ENCODE peak calls at places on chromosomes 7 and 10, in ten cellular contexts. One of them, this sample, is unnamed.

GRCh38 chr7:127066974-127067373 is 185.8 kb downstream of the GRM8 start:
- DNase-seq in A549: peak
- DNase-seq in endothelial cell: no peak
- DNase-seq in left ventricle myocardium inferior: no peak
- DNase-seq in WTC11: peak
- DNase-seq in GM13976: no peak
- DNase-seq in Calu3: peak
- DNase-seq in dorsolateral prefrontal cortex: no peak
- DNase-seq in thoracic aorta: no peak
- DNase-seq in left lung: no peak
- DNase-seq in this sample: no peak

GRCh38 chr7:151245360-151246160 is 2.9 kb downstream of the SMARCD3 start:
- DNase-seq in endothelial cell: peak
- DNase-seq in thoracic aorta: no peak
- DNase-seq in Calu3: peak
- DNase-seq in dorsolateral prefrontal cortex: no peak
- DNase-seq in WTC11: peak
- DNase-seq in left lung: no peak
- DNase-seq in A549: no peak
- DNase-seq in GM13976: peak
- DNase-seq in left ventricle myocardium inferior: no peak
- DNase-seq in this sample: peak

GRCh38 chr7:38245409-38245982 is 27.9 kb downstream of the TARP start:
- DNase-seq in left ventricle myocardium inferior: no peak
- DNase-seq in endothelial cell: no peak
- DNase-seq in dorsolateral prefrontal cortex: no peak
- DNase-seq in thoracic aorta: no peak
- DNase-seq in Calu3: no peak
- DNase-seq in GM13976: no peak
- DNase-seq in WTC11: no peak
- DNase-seq in left lung: no peak
- DNase-seq in A549: no peak
- DNase-seq in this sample: no peak

GRCh38 chr10:128072941-128073615 is 53.1 kb downstream of the MKI67 start:
- DNase-seq in WTC11: no peak
- DNase-seq in endothelial cell: no peak
- DNase-seq in left ventricle myocardium inferior: no peak
- DNase-seq in thoracic aorta: no peak
- DNase-seq in A549: no peak
- DNase-seq in Calu3: no peak
- DNase-seq in GM13976: no peak
- DNase-seq in left lung: no peak
- DNase-seq in dorsolateral prefrontal cortex: no peak
- DNase-seq in this sample: no peak

GRCh38 chr7:101951757-101952156 is 134.3 kb downstream of the CUX1 start:
- DNase-seq in WTC11: no peak
- DNase-seq in left ventricle myocardium inferior: no peak
- DNase-seq in dorsolateral prefrontal cortex: no peak
- DNase-seq in Calu3: no peak
- DNase-seq in A549: no peak
- DNase-seq in endothelial cell: no peak
- DNase-seq in GM13976: no peak
- DNase-seq in thoracic aorta: no peak
- DNase-seq in left lung: no peak
- DNase-seq in this sample: no peak

GRCh38 chr7:96401200-96401599 is 79.3 kb upstream of the SLC25A13 start:
- DNase-seq in thoracic aorta: no peak
- DNase-seq in GM13976: no peak
- DNase-seq in Calu3: no peak
- DNase-seq in endothelial cell: no peak
- DNase-seq in A549: no peak
- DNase-seq in left ventricle myocardium inferior: no peak
- DNase-seq in WTC11: no peak
- DNase-seq in left lung: no peak
- DNase-seq in dorsolateral prefrontal cortex: no peak
- DNase-seq in this sample: no peak

GRCh38 chr10:103776878-103777591 is 78.3 kb downstream of the SH3PXD2A start:
- DNase-seq in WTC11: no peak
- DNase-seq in thoracic aorta: peak
- DNase-seq in Calu3: no peak
- DNase-seq in left ventricle myocardium inferior: peak
- DNase-seq in endothelial cell: no peak
- DNase-seq in GM13976: peak
- DNase-seq in left lung: no peak
- DNase-seq in A549: no peak
- DNase-seq in dorsolateral prefrontal cortex: no peak
- DNase-seq in this sample: no peak

GRCh38 chr10:16583382-16583781 is 61.7 kb upstream of the C1QL3 start:
- DNase-seq in left ventricle myocardium inferior: peak
- DNase-seq in endothelial cell: no peak
- DNase-seq in A549: no peak
- DNase-seq in thoracic aorta: no peak
- DNase-seq in GM13976: no peak
- DNase-seq in dorsolateral prefrontal cortex: no peak
- DNase-seq in WTC11: no peak
- DNase-seq in Calu3: no peak
- DNase-seq in left lung: no peak
- DNase-seq in this sample: no peak

GRCh38 chr10:126242352-126243260 is 145.7 kb downstream of the ADAM12 start:
- DNase-seq in Calu3: no peak
- DNase-seq in dorsolateral prefrontal cortex: peak
- DNase-seq in thoracic aorta: no peak
- DNase-seq in left ventricle myocardium inferior: peak
- DNase-seq in A549: no peak
- DNase-seq in GM13976: no peak
- DNase-seq in left lung: no peak
- DNase-seq in WTC11: no peak
- DNase-seq in endothelial cell: no peak
- DNase-seq in this sample: no peak

GRCh38 chr10:52477305-52477704 is 163.2 kb downstream of the DKK1 start:
- DNase-seq in left lung: no peak
- DNase-seq in A549: no peak
- DNase-seq in endothelial cell: no peak
- DNase-seq in left ventricle myocardium inferior: no peak
- DNase-seq in Calu3: no peak
- DNase-seq in dorsolateral prefrontal cortex: no peak
- DNase-seq in WTC11: no peak
- DNase-seq in thoracic aorta: no peak
- DNase-seq in GM13976: no peak
- DNase-seq in this sample: no peak

GRCh38 chr7:77838929-77839491 is 40.4 kb downstream of the PHTF2 start:
- DNase-seq in Calu3: no peak
- DNase-seq in left ventricle myocardium inferior: no peak
- DNase-seq in A549: no peak
- DNase-seq in endothelial cell: no peak
- DNase-seq in left lung: no peak
- DNase-seq in dorsolateral prefrontal cortex: no peak
- DNase-seq in thoracic aorta: no peak
- DNase-seq in WTC11: no peak
- DNase-seq in GM13976: no peak
- DNase-seq in this sample: no peak

GRCh38 chr7:12655161-12655560 is 32.3 kb upstream of the ARL4A start:
- DNase-seq in WTC11: no peak
- DNase-seq in left lung: no peak
- DNase-seq in thoracic aorta: no peak
- DNase-seq in left ventricle myocardium inferior: no peak
- DNase-seq in dorsolateral prefrontal cortex: no peak
- DNase-seq in A549: no peak
- DNase-seq in Calu3: no peak
- DNase-seq in endothelial cell: no peak
- DNase-seq in GM13976: no peak
- DNase-seq in this sample: no peak

GRCh38 chr10:129042747-129043146 is 424.3 kb upstream of the MGMT start:
- DNase-seq in left lung: no peak
- DNase-seq in WTC11: no peak
- DNase-seq in dorsolateral prefrontal cortex: no peak
- DNase-seq in GM13976: no peak
- DNase-seq in Calu3: no peak
- DNase-seq in thoracic aorta: no peak
- DNase-seq in left ventricle myocardium inferior: no peak
- DNase-seq in A549: no peak
- DNase-seq in endothelial cell: no peak
- DNase-seq in this sample: no peak

GRCh38 chr7:12674861-12675260 is 12.6 kb upstream of the ARL4A start:
- DNase-seq in dorsolateral prefrontal cortex: no peak
- DNase-seq in A549: peak
- DNase-seq in GM13976: peak
- DNase-seq in Calu3: peak
- DNase-seq in left lung: no peak
- DNase-seq in thoracic aorta: no peak
- DNase-seq in left ventricle myocardium inferior: no peak
- DNase-seq in endothelial cell: peak
- DNase-seq in WTC11: no peak
- DNase-seq in this sample: no peak

GRCh38 chr10:112955736-112956421 is 5.8 kb downstream of the TCF7L2 start:
- DNase-seq in Calu3: no peak
- DNase-seq in left lung: no peak
- DNase-seq in left ventricle myocardium inferior: no peak
- DNase-seq in thoracic aorta: no peak
- DNase-seq in endothelial cell: no peak
- DNase-seq in A549: peak
- DNase-seq in WTC11: no peak
- DNase-seq in GM13976: no peak
- DNase-seq in dorsolateral prefrontal cortex: no peak
- DNase-seq in this sample: no peak

GRCh38 chr7:100191775-100192174 is 14.1 kb downstream of the STAG3 start:
- DNase-seq in left ventricle myocardium inferior: no peak
- DNase-seq in Calu3: no peak
- DNase-seq in left lung: no peak
- DNase-seq in dorsolateral prefrontal cortex: no peak
- DNase-seq in WTC11: no peak
- DNase-seq in A549: no peak
- DNase-seq in thoracic aorta: no peak
- DNase-seq in endothelial cell: no peak
- DNase-seq in GM13976: no peak
- DNase-seq in this sample: no peak
- TF ChIP-seq CTCF in left ventricle myocardium inferior: no peak
- TF ChIP-seq CTCF in Calu3: no peak
- TF ChIP-seq CTCF in left lung: no peak
- TF ChIP-seq CTCF in dorsolateral prefrontal cortex: no peak
- TF ChIP-seq CTCF in WTC11: no peak
- TF ChIP-seq CTCF in A549: no peak
- TF ChIP-seq CTCF in thoracic aorta: no peak
- TF ChIP-seq CTCF in endothelial cell: no peak
- TF ChIP-seq CTCF in GM13976: no peak
- TF ChIP-seq CTCF in this sample: no peak

DNA sequence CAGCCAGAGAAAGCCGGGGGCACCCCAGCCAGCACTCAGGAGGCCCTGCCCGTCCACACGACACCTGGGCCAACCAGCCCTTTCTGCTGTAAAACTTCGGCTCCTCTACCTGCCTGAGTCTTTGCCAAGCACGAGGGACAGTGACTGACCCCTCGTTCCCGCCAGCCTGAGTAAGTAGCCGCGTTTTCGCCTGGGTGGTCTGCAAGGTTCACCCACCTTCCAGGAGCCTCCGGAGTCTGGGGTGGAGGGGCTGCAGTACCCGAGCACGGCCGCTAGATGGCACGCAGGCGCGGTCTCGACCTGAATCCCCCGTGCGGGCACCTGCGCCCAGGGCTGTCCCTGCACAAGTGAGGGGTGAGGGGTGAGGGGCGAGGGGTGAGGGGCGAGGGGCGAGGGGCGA is 192.7 kb downstream of the PTPRN2 start:
- DNase-seq in thoracic aorta: no peak
- DNase-seq in WTC11: peak
- DNase-seq in left lung: no peak
- DNase-seq in left ventricle myocardium inferior: peak
- DNase-seq in dorsolateral prefrontal cortex: peak
- DNase-seq in endothelial cell: no peak
- DNase-seq in GM13976: peak
- DNase-seq in A549: peak
- DNase-seq in Calu3: peak
- DNase-seq in this sample: peak
- TF ChIP-seq CTCF in thoracic aorta: peak
- TF ChIP-seq CTCF in WTC11: peak
- TF ChIP-seq CTCF in left lung: peak
- TF ChIP-seq CTCF in left ventricle myocardium inferior: peak
- TF ChIP-seq CTCF in dorsolateral prefrontal cortex: peak
- TF ChIP-seq CTCF in endothelial cell: no peak
- TF ChIP-seq CTCF in GM13976: no peak
- TF ChIP-seq CTCF in A549: peak
- TF ChIP-seq CTCF in Calu3: peak
- TF ChIP-seq CTCF in this sample: peak

GRCh38 chr10:35422236-35422635 is 85.9 kb downstream of the CCNY start:
- DNase-seq in WTC11: no peak
- DNase-seq in endothelial cell: no peak
- DNase-seq in left lung: no peak
- DNase-seq in thoracic aorta: no peak
- DNase-seq in dorsolateral prefrontal cortex: no peak
- DNase-seq in GM13976: no peak
- DNase-seq in left ventricle myocardium inferior: no peak
- DNase-seq in Calu3: no peak
- DNase-seq in A549: no peak
- DNase-seq in this sample: peak

GRCh38 chr10:35421553-35422178 is 85.4 kb downstream of the CCNY start:
- DNase-seq in left lung: no peak
- DNase-seq in left ventricle myocardium inferior: no peak
- DNase-seq in A549: peak
- DNase-seq in thoracic aorta: peak
- DNase-seq in WTC11: no peak
- DNase-seq in endothelial cell: no peak
- DNase-seq in dorsolateral prefrontal cortex: no peak
- DNase-seq in GM13976: no peak
- DNase-seq in Calu3: no peak
- DNase-seq in this sample: no peak

GRCh38 chr10:35424680-35425285 is 88.5 kb downstream of the CCNY start:
- DNase-seq in WTC11: no peak
- DNase-seq in endothelial cell: no peak
- DNase-seq in GM13976: no peak
- DNase-seq in Calu3: no peak
- DNase-seq in left lung: no peak
- DNase-seq in A549: no peak
- DNase-seq in left ventricle myocardium inferior: no peak
- DNase-seq in thoracic aorta: no peak
- DNase-seq in dorsolateral prefrontal cortex: no peak
- DNase-seq in this sample: no peak

GRCh38 chr10:35425596-35425995 is 89.3 kb downstream of the CCNY start:
- DNase-seq in Calu3: no peak
- DNase-seq in A549: no peak
- DNase-seq in left lung: no peak
- DNase-seq in dorsolateral prefrontal cortex: no peak
- DNase-seq in thoracic aorta: no peak
- DNase-seq in left ventricle myocardium inferior: no peak
- DNase-seq in WTC11: no peak
- DNase-seq in endothelial cell: no peak
- DNase-seq in GM13976: no peak
- DNase-seq in this sample: no peak

GRCh38 chr10:35423505-35424306 is 87.4 kb downstream of the CCNY start:
- DNase-seq in A549: no peak
- DNase-seq in left ventricle myocardium inferior: no peak
- DNase-seq in left lung: no peak
- DNase-seq in thoracic aorta: no peak
- DNase-seq in Calu3: no peak
- DNase-seq in GM13976: no peak
- DNase-seq in dorsolateral prefrontal cortex: no peak
- DNase-seq in endothelial cell: no peak
- DNase-seq in WTC11: no peak
- DNase-seq in this sample: no peak
- TF ChIP-seq CTCF in A549: no peak
- TF ChIP-seq CTCF in left ventricle myocardium inferior: no peak
- TF ChIP-seq CTCF in left lung: no peak
- TF ChIP-seq CTCF in thoracic aorta: no peak
- TF ChIP-seq CTCF in Calu3: no peak
- TF ChIP-seq CTCF in GM13976: no peak
- TF ChIP-seq CTCF in dorsolateral prefrontal cortex: no peak
- TF ChIP-seq CTCF in endothelial cell: no peak
- TF ChIP-seq CTCF in WTC11: no peak
- TF ChIP-seq CTCF in this sample: no peak

GRCh38 chr10:43901302-43901701 is 252.6 kb upstream of the ZNF32 start:
- DNase-seq in WTC11: no peak
- DNase-seq in thoracic aorta: no peak
- DNase-seq in GM13976: no peak
- DNase-seq in A549: no peak
- DNase-seq in left ventricle myocardium inferior: no peak
- DNase-seq in endothelial cell: no peak
- DNase-seq in dorsolateral prefrontal cortex: no peak
- DNase-seq in left lung: no peak
- DNase-seq in Calu3: no peak
- DNase-seq in this sample: no peak
- TF ChIP-seq CTCF in WTC11: no peak
- TF ChIP-seq CTCF in thoracic aorta: peak
- TF ChIP-seq CTCF in GM13976: no peak
- TF ChIP-seq CTCF in A549: no peak
- TF ChIP-seq CTCF in left ventricle myocardium inferior: no peak
- TF ChIP-seq CTCF in endothelial cell: no peak
- TF ChIP-seq CTCF in dorsolateral prefrontal cortex: no peak
- TF ChIP-seq CTCF in left lung: no peak
- TF ChIP-seq CTCF in Calu3: no peak
- TF ChIP-seq CTCF in this sample: no peak